ENCODE peak calls at places on chromosome 1, in four cellular contexts. W is lower leg skin, R is testis, V is BJ. Y is an unnamed sample.

GRCh38 chr1:244941121-244941520 is 76.8 kb upstream of the HNRNPU start:
- DNase-seq in W (no peak), R (no peak), V (no peak), Y (no peak)

GRCh38 chr1:100528861-100529260 is 9.1 kb upstream of the GPR88 start:
- DNase-seq in W (no peak), R (no peak), V (peak; percentile 8), Y (no peak)

GRCh38 chr1:226047495-226047894 is 15.0 kb upstream of the H3-3A start:
- DNase-seq in W (no peak), R (no peak), V (no peak), Y (no peak)

GRCh38 chr1:117389284-117389683 is 22.0 kb downstream of the MAN1A2 start:
- DNase-seq in W (no peak), R (no peak), V (no peak), Y (no peak)

GRCh38 chr1:207959995-207960745 is 49.2 kb upstream of the CD34 start:
- DNase-seq in W (no peak), R (no peak), V (no peak), Y (no peak)

GRCh38 chr1:45679123-45679522 is 7.2 kb downstream of the GPBP1L1 start:
- DNase-seq in W (no peak), R (no peak), V (no peak), Y (no peak)

GRCh38 chr1:31669786-31670582 is 25.3 kb upstream of the PEF1 start:
- DNase-seq in W (peak; percentile 84), R (peak; percentile 79), V (no peak), Y (no peak)

GRCh38 chr1:243346481-243346880 is 90.6 kb downstream of the SDCCAG8 start:
- DNase-seq in W (no peak), R (no peak), V (no peak), Y (no peak)

GRCh38 chr1:99758073-99758511 is 8.3 kb downstream of the FRRS1 start:
- DNase-seq in W (no peak), R (no peak), V (no peak), Y (no peak)

GRCh38 chr1:12285496-12286143 is 55.8 kb downstream of the VPS13D start:
- DNase-seq in W (no peak), R (no peak), V (no peak), Y (no peak)

GRCh38 chr1:155195201-155196102 is 12.2 kb downstream of the THBS3 start:
- DNase-seq in W (no peak), R (no peak), V (no peak), Y (no peak)

GRCh38 chr1:200372095-200372884 is 37.5 kb downstream of the ZNF281 start:
- DNase-seq in W (no peak), R (no peak), V (peak; percentile 51), Y (peak; percentile 71)

GRCh38 chr1:16018308-16018707 is 465 bp upstream of the HSPB7 start:
- DNase-seq in W (no peak), R (no peak), V (no peak), Y (no peak)

GRCh38 chr1:16903054-16903453 is 7.3 kb downstream of the RNU1-2 start:
- DNase-seq in W (no peak), R (peak; percentile 15), V (peak; percentile 24), Y (no peak)

GRCh38 chr1:5649166-5649551 is 343.1 kb downstream of the NPHP4 start:
- DNase-seq in W (no peak), R (no peak), V (no peak), Y (no peak)

GRCh38 chr1:10868599-10868965 is 72.1 kb upstream of the CASZ1 start:
- DNase-seq in W (no peak), R (no peak), V (no peak), Y (no peak)

GRCh38 chr1:196160066-196160795 is 448.0 kb downstream of the KCNT2 start:
- DNase-seq in W (no peak), R (no peak), V (peak; percentile 12), Y (peak; percentile 13)

GRCh38 chr1:59686170-59686569 is 128.6 kb upstream of the HOOK1 start:
- DNase-seq in W (no peak), R (no peak), V (no peak), Y (no peak)

GRCh38 chr1:43048601-43049011 is 89.9 kb upstream of the SLC2A1 start:
- DNase-seq in W (peak; percentile 51), R (no peak), V (no peak), Y (no peak)

GRCh38 chr1:25245809-25246599 is 1.2 kb downstream of the RSRP1 start:
- DNase-seq in W (no peak), R (no peak), V (no peak), Y (no peak)

GRCh38 chr1:230541306-230541705 is 101.0 kb upstream of the COG2 start:
- DNase-seq in W (no peak), R (no peak), V (no peak), Y (no peak)

GRCh38 chr1:73839922-73840321 is 358.1 kb downstream of the LRRIQ3 start:
- DNase-seq in W (no peak), R (peak; percentile 47), V (no peak), Y (no peak)

GRCh38 chr1:204480515-204480914 is 14.1 kb downstream of the PIK3C2B start:
- DNase-seq in W (no peak), R (no peak), V (no peak), Y (no peak)

GRCh38 chr1:200558866-200559459 is 61.6 kb downstream of the KIF14 start:
- DNase-seq in W (no peak), R (peak; percentile 21), V (peak; percentile 14), Y (peak; percentile 29)

GRCh38 chr1:157156058-157156541 is 17.9 kb upstream of the ETV3 start:
- DNase-seq in W (peak; percentile 62), R (peak; percentile 89), V (no peak), Y (no peak)

GRCh38 chr1:211677659-211678058 is 2.2 kb upstream of the NEK2 start:
- DNase-seq in W (no peak), R (no peak), V (no peak), Y (no peak)

GRCh38 chr1:101288491-101288944 is 51.7 kb downstream of the S1PR1 start:
- DNase-seq in W (peak; percentile 56), R (peak; percentile 85), V (peak; percentile 60), Y (peak; percentile 35)

GRCh38 chr1:61183471-61184034 is 101.2 kb downstream of the NFIA start:
- DNase-seq in W (no peak), R (peak; percentile 52), V (no peak), Y (no peak)

GRCh38 chr1:37901893-37902225 is 42.5 kb upstream of the MTF1 start:
- DNase-seq in W (no peak), R (no peak), V (no peak), Y (no peak)

GRCh38 chr1:37902983-37903382 is 43.6 kb upstream of the MTF1 start:
- DNase-seq in W (no peak), R (no peak), V (no peak), Y (no peak)

GRCh38 chr1:37905624-37906196 is 41.1 kb downstream of the INPP5B start:
- DNase-seq in W (no peak), R (no peak), V (no peak), Y (no peak)

DNA sequence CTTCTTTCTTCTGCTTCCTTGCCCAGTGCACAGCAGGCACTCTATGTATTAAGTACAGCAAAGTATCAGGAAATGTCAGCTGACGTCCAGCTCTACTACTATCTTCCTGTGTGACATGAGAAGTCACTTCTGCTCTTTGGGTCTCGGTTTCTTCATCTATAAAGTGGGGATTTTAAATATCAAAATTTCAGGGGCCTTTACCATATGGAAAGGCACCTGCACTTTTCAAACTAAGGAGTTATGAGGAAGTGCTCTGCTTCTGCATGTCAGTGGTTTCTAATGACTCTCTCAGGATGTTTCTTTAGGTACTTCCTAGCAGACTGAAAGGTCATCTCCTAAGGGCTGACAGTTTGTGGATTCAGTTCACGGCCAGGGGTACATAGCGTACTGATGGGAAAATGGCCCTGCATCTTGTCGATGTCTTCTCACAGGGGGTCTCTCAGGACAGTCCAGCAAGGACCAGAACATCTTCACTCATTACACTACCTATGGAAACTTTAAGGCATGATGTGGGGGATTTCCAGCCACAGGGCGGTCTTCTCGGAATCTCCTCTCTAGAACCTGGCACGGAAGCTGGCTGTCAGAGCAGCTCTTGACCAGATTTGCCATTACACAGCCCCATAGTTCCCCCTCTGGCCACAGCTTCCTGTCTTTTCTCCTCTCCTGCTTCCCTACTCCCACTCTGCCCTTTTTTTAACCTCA is 42.0 kb upstream of the MTF1 start:
- DNase-seq in W (no peak), R (no peak), V (no peak), Y (no peak)
- H3K4me3 ChIP-seq in W (no peak overlapping the region), R (no peak overlapping the region), V (no peak overlapping the region), Y (no peak overlapping the region)

GRCh38 chr1:205744403-205744802 is 5.6 kb downstream of the NUCKS1 start:
- DNase-seq in W (no peak), R (no peak), V (no peak), Y (no peak)

GRCh38 chr1:205741681-205742080 is 8.3 kb downstream of the NUCKS1 start:
- DNase-seq in W (no peak), R (no peak), V (no peak), Y (no peak)

GRCh38 chr1:205743977-205744376 is 6.0 kb downstream of the NUCKS1 start:
- DNase-seq in W (no peak), R (no peak), V (no peak), Y (no peak)

GRCh38 chr1:205735218-205735617 is 14.8 kb downstream of the NUCKS1 start:
- DNase-seq in W (no peak), R (no peak), V (no peak), Y (no peak)

GRCh38 chr1:205739348-205740160 is 10.4 kb downstream of the NUCKS1 start:
- DNase-seq in W (no peak), R (no peak), V (peak; percentile 26), Y (no peak)
- TF ChIP-seq CTCF in W (no peak), R (no peak), V (peak; percentile 43), Y (peak; percentile 38)

GRCh38 chr1:37553927-37554808 is at the start of gene SNIP1:
- DNase-seq in W (peak; percentile 94), R (peak; percentile 97), V (peak; percentile 75), Y (no peak)

GRCh38 chr1:37559080-37559479 is 2.3 kb downstream of the DNALI1 start:
- DNase-seq in W (no peak), R (no peak), V (no peak), Y (no peak)

GRCh38 chr1:37556712-37557196 is at the start of gene DNALI1:
- DNase-seq in W (peak; percentile 25), R (peak; percentile 94), V (peak; percentile 44), Y (no peak)

GRCh38 chr1:37558411-37558810 is 1.7 kb downstream of the DNALI1 start:
- DNase-seq in W (no peak), R (no peak), V (no peak), Y (no peak)

GRCh38 chr1:37557402-37557801 is 662 bp downstream of the DNALI1 start:
- DNase-seq in W (no peak), R (no peak), V (no peak), Y (no peak)
- H3K4me3 ChIP-seq in W (no peak overlapping the region), R (peak overlapping the region; percentile 50), V (peak overlapping the region; percentile 49), Y (peak overlapping the region; percentile 80)

DNA sequence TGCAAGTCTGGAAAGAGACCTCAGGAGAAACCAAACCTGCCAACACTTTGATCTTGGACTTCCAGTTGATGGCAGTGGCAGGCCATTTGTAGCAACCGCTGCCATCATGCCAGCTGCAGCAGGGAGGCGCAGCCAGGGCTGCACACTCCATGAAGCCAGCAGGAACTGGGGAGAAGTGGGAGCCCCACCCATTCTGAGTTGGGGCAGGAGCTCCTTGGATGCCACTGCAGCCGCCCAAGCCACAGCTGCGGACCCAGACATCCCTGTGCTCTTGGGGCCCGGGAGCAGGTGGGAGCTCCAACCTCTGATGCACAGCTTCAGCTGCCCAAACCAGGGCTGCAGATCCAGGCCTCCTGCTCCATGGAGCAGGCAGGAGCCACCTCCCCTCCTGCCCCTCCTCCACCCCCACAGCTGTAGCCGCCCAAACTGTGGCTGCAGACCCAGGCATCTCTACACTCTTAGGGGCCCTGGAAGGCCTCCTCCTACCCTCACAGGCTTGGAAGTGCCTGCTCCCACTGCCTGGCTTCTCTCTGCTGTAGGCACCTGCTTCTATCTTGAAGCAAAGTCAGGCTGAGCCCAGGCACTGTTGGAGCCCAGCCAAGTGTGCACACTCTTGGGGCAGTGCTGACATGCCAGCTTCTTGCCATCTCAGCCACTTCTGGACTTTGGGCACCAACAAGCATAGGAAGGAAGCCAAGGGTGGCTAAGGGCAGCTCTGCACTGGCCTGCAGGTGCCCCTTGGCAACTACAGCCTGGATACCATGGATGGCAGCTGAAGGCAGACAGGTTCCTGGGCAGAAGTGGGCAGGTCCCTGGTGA is 20.0 kb upstream of the DISP1 start:
- DNase-seq in W (no peak), R (peak; percentile 63), V (no peak), Y (no peak)
- TF ChIP-seq CTCF in W (no peak), R (no peak), V (peak; percentile 15), Y (peak; percentile 64)

Y was measured in epithelial cell of proximal tubule.